ENCODE peak calls at places on chromosomes 3 and 15, in five cellular contexts. U is NB4; G is neuronal stem cell; D is CD8-positive, alpha-beta memory T cell; O is stromal cell of bone marrow. X is an unnamed sample.

GRCh38 chr15:22979069-22979698 is 984 bp downstream of the CYFIP1 start:
- DNase-seq in O (no peak), G (peak), D (no peak), U (peak), X (no peak)

GRCh38 chr15:64767203-64767602 is 8.2 kb downstream of the RBPMS2 start:
- DNase-seq in D (no peak), O (no peak), U (no peak), G (no peak), X (no peak)

GRCh38 chr3:110743202-110743601 is 328.4 kb upstream of the NECTIN3 start:
- DNase-seq in D (no peak), O (no peak), U (no peak), G (no peak), X (no peak)

GRCh38 chr3:156664285-156665178 is 9.9 kb upstream of the TIPARP start:
- DNase-seq in O (no peak), D (no peak), U (no peak), G (no peak), X (no peak)

GRCh38 chr3:48966876-48967361 is 23.1 kb upstream of the P4HTM start:
- DNase-seq in D (no peak), G (no peak), U (no peak), O (peak), X (no peak)

GRCh38 chr3:165855581-165855980 is 18.4 kb upstream of the BCHE start:
- DNase-seq in U (no peak), G (no peak), O (no peak), D (no peak), X (no peak)

GRCh38 chr3:98775459-98775858 is 12.3 kb downstream of the ST3GAL6 start:
- DNase-seq in D (no peak), O (no peak), G (no peak), U (no peak), X (no peak)

GRCh38 chr3:87793322-87793877 is 265.4 kb downstream of the CGGBP1 start:
- DNase-seq in O (no peak), U (no peak), G (no peak), D (no peak), X (no peak)

GRCh38 chr3:122774564-122774963 is 19.1 kb downstream of the HSPBAP1 start:
- DNase-seq in U (no peak), D (no peak), G (no peak), O (peak), X (no peak)